ENCODE peak calls at places on chromosomes 13 and 19, in five cellular contexts. P is iris pigment epithelial cell, J is WTC11, X is nucleus accumbens, L is left ventricle myocardium superior. Q is an unnamed sample.

GRCh38 chr13:110524484-110525254 is 36.9 kb downstream of the RAB20 start:
- DNase-seq in J (no peak), L (peak), X (no peak), P (no peak), Q (no peak)

GRCh38 chr19:28815257-28815656 is 397.7 kb downstream of the UQCRFS1 start:
- DNase-seq in P (no peak), L (no peak), X (no peak), J (no peak), Q (no peak)

GRCh38 chr19:55437410-55437809 is 5.7 kb downstream of the SHISA7 start:
- DNase-seq in X (no peak), L (peak), J (peak), P (peak), Q (no peak)

GRCh38 chr19:30649934-30650614 is 277.9 kb downstream of the ZNF536 start:
- DNase-seq in L (no peak), J (peak), X (no peak), P (peak), Q (no peak)

GRCh38 chr13:28584873-28585317 is 74.0 kb upstream of the POMP start:
- DNase-seq in P (peak), X (no peak), L (no peak), J (no peak), Q (no peak)

GRCh38 chr19:1933942-1934341 is 7.0 kb upstream of the CSNK1G2 start:
- DNase-seq in L (no peak), P (no peak), J (no peak), X (no peak), Q (no peak)

GRCh38 chr19:53094749-53095575 is 8.3 kb downstream of the ZNF160 start:
- DNase-seq in X (no peak), L (no peak), P (no peak), J (peak), Q (no peak)

GRCh38 chr13:33639640-33640080 is 178.3 kb upstream of the RFC3 start:
- DNase-seq in X (no peak), P (no peak), L (no peak), J (no peak), Q (no peak)

GRCh38 chr19:22427587-22428298 is 5.6 kb upstream of the ZNF98 start:
- DNase-seq in L (no peak), J (no peak), X (no peak), P (no peak), Q (no peak)

GRCh38 chr19:5665781-5666513 is 14.4 kb downstream of the MICOS13 start:
- DNase-seq in J (no peak), X (no peak), L (no peak), P (peak), Q (no peak)

GRCh38 chr19:55406869-55407624 is 541 bp downstream of the UBE2S start:
- DNase-seq in P (peak), L (no peak), X (no peak), J (no peak), Q (no peak)

GRCh38 chr13:49954674-49955455 is 18.7 kb upstream of the SPRYD7 start:
- DNase-seq in P (no peak), J (no peak), X (no peak), L (no peak), Q (no peak)

GRCh38 chr13:95643814-95644598 is 500 bp downstream of the DZIP1 start:
- DNase-seq in J (peak), L (peak), P (peak), X (no peak), Q (no peak)

GRCh38 chr19:9010693-9011092 is 484 bp upstream of the MUC16 start:
- DNase-seq in J (no peak), P (no peak), L (no peak), X (no peak), Q (no peak)

GRCh38 chr19:1133471-1133929 is 29.7 kb downstream of the GPX4 start:
- DNase-seq in X (no peak), L (peak), J (peak), P (no peak), Q (peak)

Q was measured in T follicular helper cell.